ENCODE peak calls at places on chromosome 2, in ten cellular contexts. Q is kidney; C is skeletal muscle cell; E is T-helper 9 cell; D is heart right ventricle; L is occipital lobe; M is iris pigment epithelial cell; Z is NCI-H2171 treated with DMSO at 0.1 percent for 48 hours; G is T-helper 2 cell; T is effector memory CD4-positive, alpha-beta T cell. H is an unnamed sample.

GRCh38 chr2:189627789-189628188 is 33.5 kb upstream of the ASNSD1 start:
- DNase-seq in Q (no peak), C (no peak), E (no peak), D (no peak), L (no peak), M (no peak), Z (no peak), G (no peak), T (no peak), H (no peak)

GRCh38 chr2:20242727-20243377 is 17.9 kb upstream of the SDC1 start:
- DNase-seq in Q (no peak), C (no peak), E (no peak), D (no peak), L (no peak), M (no peak), Z (peak), G (no peak), T (no peak), H (no peak)

GRCh38 chr2:162086904-162087303 is 12.9 kb upstream of the DPP4 start:
- DNase-seq in Q (no peak), C (no peak), E (no peak), D (no peak), L (no peak), M (no peak), Z (no peak), G (no peak), T (no peak), H (no peak)

GRCh38 chr2:64342195-64343099 is 111.5 kb upstream of the LGALSL start:
- DNase-seq in Q (no peak), C (no peak), E (no peak), D (no peak), L (no peak), M (no peak), Z (no peak), G (no peak), T (no peak), H (no peak)

GRCh38 chr2:181306785-181307184 is 150.4 kb upstream of the ITGA4 start:
- DNase-seq in Q (no peak), C (no peak), E (no peak), D (no peak), L (no peak), M (peak), Z (no peak), G (no peak), T (no peak), H (no peak)

GRCh38 chr2:186486651-186487647 is 889 bp downstream of the ZC3H15 start:
- DNase-seq in Q (no peak), C (no peak), E (no peak), D (no peak), L (no peak), M (peak), Z (peak), G (no peak), T (no peak), H (no peak)

GRCh38 chr2:9538000-9538507 is 17.6 kb downstream of the ADAM17 start:
- DNase-seq in Q (no peak), C (peak), E (no peak), D (no peak), L (no peak), M (peak), Z (no peak), G (no peak), T (no peak), H (no peak)

GRCh38 chr2:96547751-96548161 is 11.2 kb downstream of the ARID5A start:
- DNase-seq in Q (no peak), C (no peak), E (no peak), D (no peak), L (no peak), M (no peak), Z (no peak), G (no peak), T (no peak), H (no peak)

GRCh38 chr2:236120006-236120740 is 48.0 kb downstream of the GBX2 start:
- DNase-seq in Q (no peak), C (no peak), E (no peak), D (no peak), L (no peak), M (no peak), Z (no peak), G (no peak), T (no peak), H (peak)

GRCh38 chr2:233007270-233007669 is 5.8 kb downstream of the NGEF start:
- DNase-seq in Q (no peak), C (no peak), E (no peak), D (no peak), L (no peak), M (no peak), Z (no peak), G (no peak), T (no peak), H (no peak)

GRCh38 chr2:44836174-44836573 is 105.3 kb upstream of the SIX3 start:
- DNase-seq in Q (no peak), C (no peak), E (no peak), D (no peak), L (no peak), M (no peak), Z (no peak), G (no peak), T (no peak), H (no peak)

H was measured in cerebellum.